ENCODE peak calls at places on chromosomes 6 and 20, in seven cellular contexts. Y is GM23248; Z is HCT116; O is neuronal stem cell; M is right cardiac atrium; V is NB4; W is naive thymus-derived CD4-positive, alpha-beta T cell. E is an unnamed sample.

GRCh38 chr20:59207742-59208357 is 44.2 kb downstream of the ZNF831 start:
- DNase-seq in Y (peak), Z (peak), O (peak), M (peak), V (peak), W (peak), E (no peak)

GRCh38 chr20:1185316-1185741 is 548 bp upstream of the TMEM74B start:
- DNase-seq in Y (peak), Z (no peak), O (peak), M (no peak), V (no peak), W (no peak), E (no peak)

GRCh38 chr20:39574061-39574460 is 611.9 kb downstream of the DHX35 start:
- DNase-seq in Y (no peak), Z (no peak), O (no peak), M (no peak), V (no peak), W (no peak), E (no peak)

GRCh38 chr6:158631678-158632537 is 12.6 kb downstream of the DYNLT1 start:
- DNase-seq in Y (peak), Z (peak), O (no peak), M (peak), V (peak), W (no peak), E (no peak)

GRCh38 chr20:1874534-1875168 is 20.6 kb upstream of the SIRPA start:
- DNase-seq in Y (no peak), Z (no peak), O (no peak), M (peak), V (peak), W (no peak), E (no peak)

GRCh38 chr6:7165002-7165735 is 57.4 kb downstream of the RREB1 start:
- DNase-seq in Y (no peak), Z (no peak), O (no peak), M (no peak), V (no peak), W (no peak), E (no peak)

GRCh38 chr6:7669742-7670141 is 56.2 kb upstream of the BMP6 start:
- DNase-seq in Y (no peak), Z (no peak), O (no peak), M (no peak), V (peak), W (no peak), E (no peak)

GRCh38 chr20:63740501-63741353 is 1.2 kb downstream of the SLC2A4RG start:
- DNase-seq in Y (peak), Z (peak), O (peak), M (peak), V (peak), W (peak), E (peak)

GRCh38 chr6:106613590-106613989 is 15.7 kb downstream of the RTN4IP1 start:
- DNase-seq in Y (no peak), Z (no peak), O (no peak), M (no peak), V (no peak), W (no peak), E (no peak)

GRCh38 chr6:78062993-78063392 is 410.2 kb downstream of the MEI4 start:
- DNase-seq in Y (no peak), Z (no peak), O (no peak), M (no peak), V (peak), W (no peak), E (no peak)

GRCh38 chr6:137217801-137218472 is 1.2 kb downstream of the IFNGR1 start:
- DNase-seq in Y (peak), Z (no peak), O (no peak), M (peak), V (peak), W (no peak), E (no peak)

GRCh38 chr6:111829581-111829980 is 43.7 kb downstream of the FYN start:
- DNase-seq in Y (no peak), Z (no peak), O (no peak), M (no peak), V (no peak), W (no peak), E (no peak)

GRCh38 chr6:36285187-36285612 is 15.3 kb downstream of the PNPLA1 start:
- DNase-seq in Y (no peak), Z (no peak), O (peak), M (no peak), V (no peak), W (no peak), E (no peak)

GRCh38 chr6:157761331-157761921 is 61.6 kb upstream of the SNX9 start:
- DNase-seq in Y (peak), Z (no peak), O (no peak), M (no peak), V (peak), W (no peak), E (no peak)

GRCh38 chr6:104809116-104809515 is 50.6 kb downstream of the HACE1 start:
- DNase-seq in Y (no peak), Z (no peak), O (no peak), M (no peak), V (no peak), W (no peak), E (no peak)

GRCh38 chr6:106866875-106867658 is 107.5 kb downstream of the CD24 start:
- DNase-seq in Y (no peak), Z (no peak), O (no peak), M (no peak), V (no peak), W (no peak), E (no peak)

GRCh38 chr6:116512155-116512559 is 718 bp downstream of the CALHM5 start:
- DNase-seq in Y (peak), Z (no peak), O (no peak), M (no peak), V (no peak), W (no peak), E (no peak)

GRCh38 chr6:116511424-116512131 is at the start of gene CALHM5:
- DNase-seq in Y (peak), Z (peak), O (no peak), M (peak), V (peak), W (no peak), E (peak)

GRCh38 chr6:116514103-116514502 is 2.7 kb downstream of the CALHM5 start:
- DNase-seq in Y (no peak), Z (no peak), O (no peak), M (no peak), V (no peak), W (no peak), E (no peak)

GRCh38 chr6:116513224-116513875 is 1.9 kb downstream of the CALHM5 start:
- DNase-seq in Y (peak), Z (no peak), O (no peak), M (no peak), V (no peak), W (no peak), E (no peak)

DNA sequence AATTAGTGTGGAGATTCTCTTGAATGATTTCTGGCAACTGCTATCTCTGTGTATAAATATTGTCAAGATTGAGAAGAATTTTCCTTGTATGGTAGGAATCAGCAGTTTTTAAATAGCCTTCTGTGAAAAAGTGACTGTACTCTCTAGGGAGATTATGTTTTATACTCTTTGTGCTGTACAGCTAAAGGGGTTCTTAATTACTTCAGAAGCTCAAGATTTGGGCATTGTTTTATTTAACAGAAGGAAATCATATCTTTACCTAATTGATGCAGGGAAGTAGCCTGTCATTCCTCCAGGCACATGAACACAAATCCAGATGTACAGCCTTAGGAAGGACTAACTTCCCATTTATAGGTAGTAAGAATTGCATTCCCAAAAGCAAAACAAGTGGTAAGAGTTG is 1.3 kb downstream of the CALHM5 start:
- DNase-seq in Y (peak), Z (no peak), O (no peak), M (no peak), V (no peak), W (no peak), E (no peak)
- H3K4me3 ChIP-seq in Y (peak), Z (no peak), O (no peak), M (peak), V (no peak), W (no peak), E (peak)

GRCh38 chr6:119612871-119613515 is 263.4 kb upstream of the MAN1A1 start:
- DNase-seq in Y (peak), Z (no peak), O (no peak), M (no peak), V (no peak), W (no peak), E (peak)
- H3K4me3 ChIP-seq in Y (no peak), Z (no peak), O (no peak), M (no peak), V (no peak), W (no peak), E (no peak)

GRCh38 chr20:37393863-37394542 is 48.1 kb downstream of the SRC start:
- DNase-seq in Y (no peak), Z (no peak), O (no peak), M (no peak), V (no peak), W (no peak), E (no peak)

GRCh38 chr20:37390891-37391525 is 45.1 kb downstream of the SRC start:
- DNase-seq in Y (no peak), Z (no peak), O (no peak), M (no peak), V (no peak), W (no peak), E (no peak)

GRCh38 chr20:37390503-37390890 is 44.6 kb downstream of the SRC start:
- DNase-seq in Y (no peak), Z (no peak), O (no peak), M (no peak), V (no peak), W (no peak), E (no peak)

GRCh38 chr20:37393196-37393862 is 47.4 kb downstream of the SRC start:
- DNase-seq in Y (no peak), Z (no peak), O (no peak), M (peak), V (no peak), W (no peak), E (no peak)

GRCh38 chr20:37392441-37393195 is 46.7 kb downstream of the SRC start:
- DNase-seq in Y (peak), Z (no peak), O (no peak), M (peak), V (peak), W (no peak), E (no peak)
- H3K4me3 ChIP-seq in Y (no peak), Z (no peak), O (no peak), M (no peak), V (no peak), W (no peak), E (no peak)

GRCh38 chr6:454148-454991 is 62.8 kb downstream of the IRF4 start:
- DNase-seq in Y (no peak), Z (no peak), O (no peak), M (no peak), V (no peak), W (no peak), E (no peak)
- H3K4me3 ChIP-seq in Y (no peak), Z (no peak), O (no peak), M (no peak), V (no peak), W (no peak), E (no peak)

E was measured in skeletal muscle cell.